ENCODE peak calls at places on chromosomes 3 and 15, in four cellular contexts. N is GM12865, T is HFFc6, V is kidney. X is an unnamed sample.

GRCh38 chr15:41483115-41483514 is 10.6 kb upstream of the ITPKA start:
- DNase-seq in V (peak), T (no peak), N (peak), X (no peak)

GRCh38 chr15:81642451-81642990 is 268.5 kb upstream of the TMC3 start:
- DNase-seq in V (no peak), N (no peak), T (no peak), X (no peak)

GRCh38 chr3:112308151-112308911 is 14.3 kb upstream of the SLC9C1 start:
- DNase-seq in T (no peak), N (no peak), V (peak), X (no peak)

GRCh38 chr3:40843851-40844548 is 319.2 kb downstream of the ZNF621 start:
- DNase-seq in V (no peak), T (no peak), N (no peak), X (no peak)

GRCh38 chr3:156010829-156011228 is 109.5 kb upstream of the KCNAB1 start:
- DNase-seq in T (no peak), N (peak), V (no peak), X (no peak)

GRCh38 chr3:112132975-112133448 is at the start of gene GCSAM:
- DNase-seq in T (no peak), N (peak), V (no peak), X (no peak)

GRCh38 chr3:141412936-141413354 is 44.6 kb downstream of the ZBTB38 start:
- DNase-seq in T (peak), N (no peak), V (peak), X (no peak)

GRCh38 chr3:39144748-39145380 is 8.5 kb downstream of the CSRNP1 start:
- DNase-seq in T (no peak), V (no peak), N (no peak), X (no peak)

GRCh38 chr3:141104151-141104741 is 53.1 kb downstream of the SPSB4 start:
- DNase-seq in V (no peak), T (no peak), N (no peak), X (no peak)

GRCh38 chr3:76547674-76548073 is 492.2 kb upstream of the ROBO2 start:
- DNase-seq in N (no peak), T (no peak), V (no peak), X (no peak)

GRCh38 chr15:69468241-69469121 is 15.9 kb downstream of the RPLP1 start:
- DNase-seq in T (peak), V (peak), N (peak), X (no peak)

GRCh38 chr3:111598139-111598538 is 3.0 kb upstream of the ZBED2 start:
- DNase-seq in T (no peak), V (no peak), N (no peak), X (no peak)

GRCh38 chr3:182182531-182182968 is 470.8 kb downstream of the SOX2 start:
- DNase-seq in V (no peak), T (no peak), N (peak), X (no peak)

GRCh38 chr3:110815008-110815583 is 256.5 kb upstream of the NECTIN3 start:
- DNase-seq in N (no peak), V (no peak), T (peak), X (no peak)

GRCh38 chr15:79212589-79213139 is 69.9 kb upstream of the ANKRD34C start:
- DNase-seq in V (no peak), N (no peak), T (no peak), X (no peak)

GRCh38 chr3:102449341-102449740 is 14.5 kb downstream of the ZPLD1 start:
- DNase-seq in T (no peak), N (no peak), V (no peak), X (no peak)

GRCh38 chr15:63136742-63137141 is 15.1 kb downstream of the LACTB start:
- DNase-seq in T (no peak), N (no peak), V (no peak), X (no peak)

GRCh38 chr3:160331127-160331937 is 67.7 kb downstream of the IFT80 start:
- DNase-seq in N (no peak), T (peak), V (no peak), X (no peak)

GRCh38 chr15:33218071-33218491 is 23.6 kb upstream of the FMN1 start:
- DNase-seq in V (no peak), T (no peak), N (no peak), X (no peak)

GRCh38 chr3:30638685-30639412 is 32.4 kb downstream of the TGFBR2 start:
- DNase-seq in N (no peak), T (no peak), V (no peak), X (no peak)

GRCh38 chr3:151263126-151263525 is 15.2 kb downstream of the P2RY14 start:
- DNase-seq in T (no peak), N (no peak), V (no peak), X (no peak)

GRCh38 chr3:143847787-143848631 is at the start of gene SLC9A9:
- DNase-seq in T (peak), N (peak), V (peak), X (no peak)

GRCh38 chr3:111764645-111765091 is 94.4 kb upstream of the PHLDB2 start:
- DNase-seq in T (peak), V (no peak), N (no peak), X (no peak)

GRCh38 chr3:195580733-195581443 is 2.9 kb downstream of the APOD start:
- DNase-seq in N (no peak), T (peak), V (no peak), X (no peak)

GRCh38 chr15:66682246-66682645 is 19.8 kb upstream of the SMAD6 start:
- DNase-seq in T (no peak), N (no peak), V (no peak), X (no peak)

GRCh38 chr3:3170998-3171397 is 8.5 kb downstream of the CRBN start:
- DNase-seq in N (peak), V (no peak), T (peak), X (no peak)

GRCh38 chr3:14210843-14211594 is 32.4 kb downstream of the LSM3 start:
- DNase-seq in V (no peak), T (peak), N (no peak), X (no peak)

GRCh38 chr3:70811880-70812279 is 499.4 kb upstream of the MDFIC2 start:
- DNase-seq in T (peak), V (no peak), N (no peak), X (no peak)

GRCh38 chr15:77584691-77585090 is 48.0 kb downstream of the LINGO1 start:
- DNase-seq in V (peak), N (no peak), T (no peak), X (no peak)

GRCh38 chr3:179541596-179541995 is 21.1 kb upstream of the ACTL6A start:
- DNase-seq in V (no peak), T (no peak), N (no peak), X (no peak)

GRCh38 chr3:188827593-188827992 is 344.2 kb upstream of the TPRG1 start:
- DNase-seq in T (no peak), V (no peak), N (no peak), X (no peak)

GRCh38 chr15:85897818-85898717 is 103.3 kb upstream of the KLHL25 start:
- DNase-seq in N (no peak), V (no peak), T (no peak), X (no peak)

GRCh38 chr3:117526485-117527079 is 817.0 kb downstream of the TUSC7 start:
- DNase-seq in V (no peak), T (peak), N (peak), X (no peak)

GRCh38 chr3:97994328-97994945 is 22.2 kb upstream of the RIOX2 start:
- DNase-seq in N (no peak), T (no peak), V (no peak), X (no peak)

GRCh38 chr15:37480482-37480881 is 380.1 kb upstream of the MEIS2 start:
- DNase-seq in T (no peak), N (no peak), V (no peak), X (no peak)

GRCh38 chr15:37483779-37484178 is 383.4 kb upstream of the MEIS2 start:
- DNase-seq in T (no peak), N (no peak), V (no peak), X (no peak)

GRCh38 chr15:37490707-37491106 is 390.4 kb upstream of the MEIS2 start:
- DNase-seq in N (no peak), T (no peak), V (peak), X (no peak)

GRCh38 chr15:37481126-37481525 is 380.8 kb upstream of the MEIS2 start:
- DNase-seq in T (no peak), N (no peak), V (no peak), X (no peak)

GRCh38 chr15:37485056-37485455 is 384.7 kb upstream of the MEIS2 start:
- DNase-seq in V (no peak), T (no peak), N (no peak), X (no peak)
- TF ChIP-seq CTCF in V (no peak), T (no peak), N (no peak), X (no peak)

GRCh38 chr15:57114070-57114469 is 195.6 kb downstream of the TCF12 start:
- DNase-seq in T (no peak), N (no peak), V (no peak), X (no peak)

GRCh38 chr15:57109005-57109404 is 190.6 kb downstream of the TCF12 start:
- DNase-seq in T (no peak), N (no peak), V (no peak), X (no peak)

GRCh38 chr15:57112178-57112577 is 193.7 kb downstream of the TCF12 start:
- DNase-seq in N (no peak), V (no peak), T (no peak), X (no peak)

GRCh38 chr15:57111002-57111401 is 192.6 kb downstream of the TCF12 start:
- DNase-seq in T (no peak), N (no peak), V (no peak), X (no peak)
- TF ChIP-seq CTCF in T (peak), N (no peak), V (no peak), X (peak)

GRCh38 chr3:66785191-66785909 is 212.8 kb upstream of the KBTBD8 start:
- DNase-seq in N (no peak), V (no peak), T (no peak), X (no peak)
- TF ChIP-seq CTCF in N (no peak), V (no peak), T (no peak), X (no peak)

DNA sequence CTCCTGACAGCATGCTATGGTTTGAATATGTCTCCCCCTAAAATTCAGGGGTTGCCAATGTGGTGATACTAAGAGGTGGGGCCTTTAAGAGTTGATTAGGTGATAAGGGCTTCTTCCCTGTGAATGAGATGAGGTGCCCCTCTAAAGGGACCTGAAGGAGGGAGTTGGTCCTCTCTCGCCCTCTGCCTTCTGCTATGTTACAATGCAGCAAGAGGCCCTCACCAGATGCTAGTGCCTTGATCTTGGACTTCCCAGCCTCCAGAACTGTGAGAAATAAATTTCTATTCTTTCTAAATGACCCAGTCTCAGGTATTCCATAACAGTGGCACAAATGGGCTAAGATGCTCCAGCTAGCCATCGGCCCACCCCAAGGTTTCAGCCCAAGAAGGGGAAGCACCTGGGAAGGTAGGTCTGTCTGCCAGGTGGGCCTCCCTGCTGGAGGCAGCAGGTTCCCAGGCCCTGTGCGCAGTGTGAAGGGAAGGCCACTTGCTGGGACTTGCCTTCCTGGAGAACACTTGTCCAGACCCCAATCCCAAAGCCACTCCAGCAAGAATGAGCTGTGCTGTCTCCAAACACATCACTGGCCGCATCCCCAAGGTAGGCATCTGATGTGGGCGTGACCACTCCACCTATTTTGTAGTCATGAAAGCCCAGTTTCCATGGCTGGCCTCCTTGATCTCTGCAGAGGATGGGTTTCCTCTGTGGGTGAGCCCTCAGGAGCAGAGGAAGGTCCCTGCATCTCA is 9.0 kb downstream of the TGM4 start:
- DNase-seq in N (no peak), T (no peak), V (no peak), X (no peak)
- TF ChIP-seq CTCF in N (no peak), T (peak), V (no peak), X (peak)

DNA sequence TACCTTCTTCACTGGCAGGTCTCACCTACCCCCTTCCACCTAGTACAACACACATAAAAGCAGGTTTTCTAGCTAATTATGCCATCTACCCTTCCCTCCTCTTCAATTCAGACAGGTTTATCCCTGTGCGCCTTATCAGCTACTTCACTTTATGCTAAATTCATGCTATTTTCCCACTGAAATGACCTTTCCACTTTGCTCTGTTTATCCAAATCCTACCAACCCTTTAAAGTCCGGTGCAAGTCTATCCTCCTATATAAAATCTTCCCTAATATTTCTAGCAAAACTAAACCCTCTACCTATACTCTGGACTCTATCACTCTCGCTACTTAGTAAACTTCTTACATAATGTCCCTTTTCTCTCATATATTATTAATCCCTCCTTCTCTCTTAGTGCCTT is 6.0 kb downstream of the USF3 start:
- DNase-seq in V (no peak), N (no peak), T (no peak), X (no peak)
- TF ChIP-seq CTCF in V (no peak), N (no peak), T (no peak), X (no peak)

GRCh38 chr3:1348547-1348946 is 255.7 kb downstream of the CNTN6 start:
- DNase-seq in V (no peak), N (no peak), T (no peak), X (no peak)
- TF ChIP-seq CTCF in V (no peak), N (no peak), T (no peak), X (peak)

DNA sequence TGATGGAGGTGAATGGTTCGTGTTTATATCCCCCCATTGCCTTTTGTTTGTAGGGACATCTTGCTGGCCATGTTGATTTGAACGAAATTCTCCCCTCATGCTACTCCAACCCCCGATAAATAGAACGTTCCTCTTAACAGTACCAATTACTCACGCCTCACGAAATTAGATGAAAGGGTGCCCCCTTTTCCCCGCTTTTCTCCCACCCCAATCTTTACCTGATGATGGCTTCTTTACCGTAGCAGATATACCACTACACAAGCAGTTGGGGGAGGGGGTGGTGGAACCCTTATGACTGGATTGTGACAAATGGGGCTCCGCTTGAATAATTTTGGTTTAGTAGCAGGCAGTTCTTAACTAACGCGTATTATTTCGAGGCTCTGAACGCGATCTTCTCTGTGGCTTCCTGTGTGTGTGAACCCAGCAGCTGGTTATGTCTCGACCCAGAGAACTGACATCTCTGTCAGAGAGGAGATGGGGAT is 1.1 kb downstream of the PIAS1 start:
- DNase-seq in V (no peak), T (peak), N (peak), X (no peak)
- TF ChIP-seq CTCF in V (no peak), T (no peak), N (no peak), X (no peak)

GRCh38 chr3:138397983-138398382 is 36.4 kb upstream of the ESYT3 start:
- DNase-seq in T (no peak), V (no peak), N (no peak), X (no peak)
- TF ChIP-seq CTCF in T (peak), V (no peak), N (no peak), X (peak)

GRCh38 chr15:88906551-88906950 is 6.6 kb downstream of the MFGE8 start:
- DNase-seq in T (no peak), V (no peak), N (no peak), X (no peak)

GRCh38 chr15:88904808-88905327 is 8.3 kb downstream of the MFGE8 start:
- DNase-seq in T (peak), V (peak), N (peak), X (peak)

GRCh38 chr15:88907111-88907510 is 6.1 kb downstream of the MFGE8 start:
- DNase-seq in N (no peak), T (no peak), V (peak), X (no peak)

GRCh38 chr15:88905576-88905975 is 7.6 kb downstream of the MFGE8 start:
- DNase-seq in V (no peak), N (no peak), T (no peak), X (peak)

GRCh38 chr15:88906130-88906529 is 7.0 kb downstream of the MFGE8 start:
- DNase-seq in T (no peak), N (no peak), V (no peak), X (no peak)
- TF ChIP-seq CTCF in T (no peak), N (no peak), V (no peak), X (no peak)

X was measured in chondrocyte.